ENCODE peak calls at places on chromosomes 4 and X, in six cellular contexts. Z, S, R, W, P and B are unnamed samples.

GRCh38 chr4:81606796-81607550 is 135.3 kb upstream of the RASGEF1B start:
- DNase-seq in Z (no peak), R (no peak), S (no peak), W (peak; percentile 54), P (no peak), B (no peak)

GRCh38 chr4:142886566-142886965 is 40.5 kb upstream of the INPP4B start:
- DNase-seq in P (no peak), W (no peak), S (no peak), Z (no peak), R (no peak), B (no peak)

GRCh38 chr4:78768447-78769177 is 7.5 kb upstream of the BMP2K start:
- DNase-seq in P (no peak), W (peak; percentile 76), Z (no peak), S (no peak), R (no peak), B (no peak)

GRCh38 chrX:63115196-63115595 is 235.9 kb downstream of the SPIN4 start:
- DNase-seq in P (no peak), R (no peak), W (no peak), Z (no peak), S (no peak), B (no peak)

GRCh38 chr4:52911684-52912294 is 49.7 kb downstream of the RASL11B start:
- DNase-seq in W (no peak), R (no peak), P (peak; percentile 14), S (peak; percentile 86), Z (peak; percentile 71), B (peak; percentile 50)

GRCh38 chr4:26139310-26139924 is 181.4 kb upstream of the RBPJ start:
- DNase-seq in S (no peak), R (no peak), Z (no peak), W (no peak), P (no peak), B (no peak)

GRCh38 chrX:134171661-134172587 is 65.1 kb upstream of the CCDC160 start:
- DNase-seq in R (no peak), Z (no peak), W (no peak), S (peak; percentile 50), P (no peak), B (no peak)

GRCh38 chrX:102129473-102129872 is 4.0 kb downstream of the TCEAL2 start:
- DNase-seq in R (no peak), S (no peak), P (no peak), Z (no peak), W (no peak), B (no peak)

GRCh38 chrX:45850775-45851433 is 650.2 kb upstream of the DIPK2B start:
- DNase-seq in Z (no peak), W (no peak), S (peak; percentile 8), P (peak; percentile 25), R (no peak), B (no peak)

GRCh38 chr4:150115851-150116250 is 37.6 kb downstream of the DCLK2 start:
- DNase-seq in Z (no peak), S (no peak), P (no peak), R (no peak), W (no peak), B (no peak)

GRCh38 chrX:43835557-43835956 is 46.7 kb downstream of the MAOB start:
- DNase-seq in R (no peak), Z (no peak), W (no peak), S (no peak), P (no peak), B (no peak)

GRCh38 chrX:40152173-40152705 is 54.5 kb upstream of the BCOR start:
- DNase-seq in R (no peak), Z (peak; percentile 72), S (no peak), W (no peak), P (no peak), B (no peak)
- H3K4me3 ChIP-seq in R (no peak overlapping the region), Z (peak overlapping the region; percentile 46), S (no peak overlapping the region), W (peak overlapping the region; percentile 38), P (no peak overlapping the region), B (peak overlapping the region; percentile 49)

GRCh38 chrX:48958635-48959094 is 1.3 kb upstream of the OTUD5 start:
- DNase-seq in W (peak; percentile 55), P (peak; percentile 42), R (no peak), Z (no peak), S (peak; percentile 48), B (no peak)
- TF ChIP-seq CTCF in W (no peak), P (no peak), R (no peak), Z (no peak), S (no peak), B (no peak)

DNA sequence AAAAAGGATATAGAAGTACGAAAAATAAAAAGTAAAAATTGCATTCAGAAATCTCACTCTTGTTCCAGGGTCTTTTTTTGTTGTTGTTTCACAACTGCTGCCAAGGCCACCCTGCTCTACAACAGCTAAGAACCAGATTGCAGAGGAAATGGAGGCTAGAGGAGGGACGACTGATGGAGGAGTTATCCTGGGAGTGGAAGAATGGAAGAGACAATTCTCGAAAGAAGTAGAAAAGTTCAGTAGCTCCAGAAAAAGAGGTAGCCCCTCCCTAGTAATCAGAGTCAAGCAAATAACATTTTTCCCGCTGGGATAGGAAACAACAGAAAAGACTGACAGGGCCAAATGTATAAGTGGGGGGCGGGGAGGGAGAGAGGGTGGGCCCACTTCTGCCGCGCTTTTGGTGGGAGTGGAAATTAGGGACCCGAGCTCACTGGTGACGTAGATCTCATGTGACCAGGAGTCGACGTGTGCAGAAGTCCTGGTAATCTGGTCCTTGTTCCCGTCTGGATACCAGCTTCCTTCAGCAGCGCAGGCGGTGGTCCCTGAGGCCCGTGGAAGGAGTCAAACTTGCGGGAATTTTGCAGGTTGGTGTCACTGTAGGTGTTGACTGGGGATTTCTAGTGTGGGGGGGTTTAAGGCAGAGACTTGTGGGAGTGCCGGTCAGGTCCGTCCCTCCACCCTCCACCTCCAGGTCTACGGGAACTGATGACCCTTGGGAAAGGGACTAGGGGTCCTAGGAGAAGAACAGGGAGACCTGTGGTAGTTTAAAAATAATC is at the start of gene TCEAL9:
- DNase-seq in W (peak; percentile 67), P (peak; percentile 74), S (peak; percentile 71), Z (peak; percentile 57), R (no peak), B (no peak)
- H3K4me3 ChIP-seq in W (peak within 1 kb of the TSS; percentile 93), P (peak within 1 kb of the TSS; percentile 98), S (peak within 1 kb of the TSS; percentile 15), Z (peak within 1 kb of the TSS; percentile 54), R (peak within 1 kb of the TSS; percentile 79), B (peak within 1 kb of the TSS; percentile 83)

DNA sequence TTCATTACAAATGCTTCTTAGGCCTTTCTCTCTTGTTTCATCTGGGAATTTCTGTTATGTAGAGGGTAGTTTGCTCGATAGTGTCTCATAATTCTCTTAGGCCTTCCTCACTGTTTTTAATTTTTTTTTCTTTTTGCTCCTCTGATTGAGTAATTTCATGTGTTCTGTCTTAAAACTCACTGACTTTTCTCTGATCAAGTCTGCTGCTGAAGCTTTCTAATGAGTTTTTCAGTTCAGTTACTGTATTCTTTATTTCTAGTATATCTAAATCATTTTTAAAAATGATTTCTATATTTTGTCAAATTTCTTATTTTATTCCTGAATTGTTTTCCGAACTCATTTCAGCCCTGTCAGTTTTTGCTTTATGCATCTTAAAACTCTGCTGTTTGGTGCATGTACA is 228.0 kb downstream of the MID1IP1 start:
- DNase-seq in Z (no peak), S (no peak), R (no peak), W (no peak), P (no peak), B (no peak)
- TF ChIP-seq CTCF in Z (no peak), S (no peak), R (no peak), W (no peak), P (no peak), B (no peak)

GRCh38 chrX:123983240-123983639 is 21.7 kb downstream of the STAG2 start:
- DNase-seq in R (no peak), S (no peak), Z (no peak), W (no peak), P (no peak), B (no peak)
- H3K4me3 ChIP-seq in R (no peak overlapping the region), S (no peak overlapping the region), Z (no peak overlapping the region), W (no peak overlapping the region), P (no peak overlapping the region), B (no peak overlapping the region)

GRCh38 chr4:178577933-178578332 is 1135.7 kb upstream of the AGA start:
- DNase-seq in Z (no peak), P (no peak), R (no peak), S (no peak), W (no peak), B (no peak)
- TF ChIP-seq CTCF in Z (peak; percentile 12), P (no peak), R (no peak), S (no peak), W (no peak), B (peak; percentile 44)

DNA sequence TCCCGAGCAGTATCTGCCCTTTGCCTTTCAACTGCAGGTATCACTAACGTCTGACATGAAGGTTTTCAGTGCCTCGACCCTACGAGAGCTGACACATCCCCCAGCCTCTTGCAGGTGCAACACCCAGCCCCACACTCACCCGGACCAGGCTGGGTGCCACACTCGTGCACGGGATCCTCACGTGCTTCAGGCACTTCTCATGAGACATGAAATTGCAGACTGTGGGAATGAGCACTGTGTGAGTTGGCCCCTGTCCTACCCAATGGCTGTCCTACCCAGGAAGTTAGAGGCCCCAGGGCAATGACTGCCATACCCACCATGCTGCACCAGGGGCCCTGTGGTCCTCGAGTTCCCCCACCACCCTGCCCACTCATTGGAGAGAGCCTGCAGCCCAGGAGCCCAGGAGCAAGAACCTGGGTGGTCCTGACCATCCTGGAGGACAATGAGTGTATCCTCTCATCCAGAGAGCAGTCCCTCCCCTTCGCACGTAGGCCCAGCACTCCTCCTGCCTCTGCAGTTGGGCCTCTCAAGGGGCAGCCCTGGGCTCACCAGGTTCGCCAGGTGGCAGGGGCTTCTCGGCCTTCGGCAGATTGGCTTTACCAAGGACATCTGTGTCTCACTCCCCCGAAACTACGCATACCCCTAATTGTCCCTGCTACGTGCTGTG is 2.4 kb downstream of the DGKQ start:
- DNase-seq in S (no peak), R (no peak), P (no peak), Z (no peak), W (no peak), B (no peak)
- H3K4me3 ChIP-seq in S (no peak overlapping the region), R (no peak overlapping the region), P (no peak overlapping the region), Z (no peak overlapping the region), W (no peak overlapping the region), B (no peak overlapping the region)